ENCODE peak calls at places on chromosome 14, in four cellular contexts. One of them, this sample, is unnamed.

GRCh38 chr14:104169005-104169764 is 30.8 kb downstream of the KIF26A start:
- ATAC-seq in aorta: no peak
- ATAC-seq in body of pancreas: no peak
- ATAC-seq in heart left ventricle: no peak
- ATAC-seq in this sample: no peak

GRCh38 chr14:54470701-54471100 is 18.1 kb downstream of the GMFB start:
- ATAC-seq in heart left ventricle: no peak
- ATAC-seq in body of pancreas: peak; percentile 59
- ATAC-seq in aorta: no peak
- ATAC-seq in this sample: no peak

GRCh38 chr14:93980464-93981201 is 4.3 kb upstream of the ASB2 start:
- ATAC-seq in body of pancreas: no peak
- ATAC-seq in aorta: peak; percentile 66
- ATAC-seq in heart left ventricle: peak; percentile 71
- ATAC-seq in this sample: peak; percentile 79

GRCh38 chr14:20493634-20494033 is 11.7 kb upstream of the RNASE10 start:
- ATAC-seq in aorta: no peak
- ATAC-seq in heart left ventricle: peak; percentile 86
- ATAC-seq in body of pancreas: no peak
- ATAC-seq in this sample: peak; percentile 41

GRCh38 chr14:58362798-58363412 is 32.8 kb upstream of the TOMM20L start:
- ATAC-seq in aorta: no peak
- ATAC-seq in body of pancreas: no peak
- ATAC-seq in heart left ventricle: no peak
- ATAC-seq in this sample: no peak

GRCh38 chr14:96030136-96030760 is 8.9 kb upstream of the C14orf132 start:
- ATAC-seq in aorta: no peak
- ATAC-seq in heart left ventricle: no peak
- ATAC-seq in body of pancreas: no peak
- ATAC-seq in this sample: peak; percentile 73

GRCh38 chr14:71358209-71358931 is 451.1 kb downstream of the PCNX1 start:
- ATAC-seq in heart left ventricle: no peak
- ATAC-seq in body of pancreas: no peak
- ATAC-seq in aorta: no peak
- ATAC-seq in this sample: peak; percentile 39

GRCh38 chr14:97641827-97642226 is 844.6 kb downstream of the VRK1 start:
- ATAC-seq in heart left ventricle: no peak
- ATAC-seq in body of pancreas: no peak
- ATAC-seq in aorta: no peak
- ATAC-seq in this sample: peak; percentile 31

GRCh38 chr14:51386983-51387730 is 147.1 kb downstream of the TMX1 start:
- ATAC-seq in aorta: no peak
- ATAC-seq in heart left ventricle: peak; percentile 48
- ATAC-seq in body of pancreas: no peak
- ATAC-seq in this sample: peak; percentile 67

GRCh38 chr14:58836303-58836702 is 198.5 kb downstream of the DACT1 start:
- ATAC-seq in aorta: no peak
- ATAC-seq in heart left ventricle: no peak
- ATAC-seq in body of pancreas: no peak
- ATAC-seq in this sample: no peak

GRCh38 chr14:99964979-99965378 is 100.2 kb upstream of the EVL start:
- ATAC-seq in heart left ventricle: no peak
- ATAC-seq in aorta: no peak
- ATAC-seq in body of pancreas: peak; percentile 66
- ATAC-seq in this sample: no peak

GRCh38 chr14:95346820-95347219 is 27.1 kb upstream of the CLMN start:
- ATAC-seq in body of pancreas: no peak
- ATAC-seq in aorta: no peak
- ATAC-seq in heart left ventricle: no peak
- ATAC-seq in this sample: no peak

GRCh38 chr14:91477388-91477787 is 32.7 kb downstream of the PPP4R3A start:
- ATAC-seq in aorta: no peak
- ATAC-seq in body of pancreas: no peak
- ATAC-seq in heart left ventricle: no peak
- ATAC-seq in this sample: no peak

GRCh38 chr14:64671591-64671990 is 32.6 kb upstream of the PLEKHG3 start:
- ATAC-seq in heart left ventricle: peak; percentile 65
- ATAC-seq in body of pancreas: peak; percentile 84
- ATAC-seq in aorta: peak; percentile 84
- ATAC-seq in this sample: peak; percentile 35

GRCh38 chr14:74913986-74914573 is 9.0 kb downstream of the RPS6KL1 start:
- ATAC-seq in body of pancreas: peak; percentile 69
- ATAC-seq in aorta: peak; percentile 78
- ATAC-seq in heart left ventricle: peak; percentile 68
- ATAC-seq in this sample: peak; percentile 75

GRCh38 chr14:50953497-50953896 is 9.2 kb upstream of the PYGL start:
- ATAC-seq in heart left ventricle: no peak
- ATAC-seq in aorta: no peak
- ATAC-seq in body of pancreas: no peak
- ATAC-seq in this sample: no peak

GRCh38 chr14:89029961-89030694 is 205.7 kb downstream of the TTC8 start:
- ATAC-seq in aorta: no peak
- ATAC-seq in body of pancreas: no peak
- ATAC-seq in heart left ventricle: no peak
- ATAC-seq in this sample: no peak

GRCh38 chr14:75096959-75097358 is 27.5 kb downstream of the ZC2HC1C start:
- ATAC-seq in aorta: no peak
- ATAC-seq in body of pancreas: no peak
- ATAC-seq in heart left ventricle: peak; percentile 68
- ATAC-seq in this sample: no peak

GRCh38 chr14:49875640-49876198 is 17.2 kb upstream of the ARF6 start:
- ATAC-seq in aorta: no peak
- ATAC-seq in body of pancreas: no peak
- ATAC-seq in heart left ventricle: no peak
- ATAC-seq in this sample: no peak

GRCh38 chr14:101115652-101116051 is 212.1 kb upstream of the RTL1 start:
- ATAC-seq in heart left ventricle: no peak
- ATAC-seq in body of pancreas: no peak
- ATAC-seq in aorta: no peak
- ATAC-seq in this sample: no peak

GRCh38 chr14:70753518-70753953 is 55.8 kb downstream of the MAP3K9 start:
- ATAC-seq in body of pancreas: peak; percentile 89
- ATAC-seq in heart left ventricle: no peak
- ATAC-seq in aorta: no peak
- ATAC-seq in this sample: no peak

GRCh38 chr14:84006643-84007137 is 1523.3 kb upstream of the FLRT2 start:
- ATAC-seq in aorta: peak; percentile 45
- ATAC-seq in body of pancreas: peak; percentile 40
- ATAC-seq in heart left ventricle: peak; percentile 62
- ATAC-seq in this sample: peak; percentile 22

GRCh38 chr14:97523936-97524335 is 726.8 kb downstream of the VRK1 start:
- ATAC-seq in heart left ventricle: no peak
- ATAC-seq in aorta: no peak
- ATAC-seq in body of pancreas: no peak
- ATAC-seq in this sample: no peak

GRCh38 chr14:55306938-55307589 is 35.8 kb downstream of the FBXO34 start:
- ATAC-seq in heart left ventricle: peak; percentile 80
- ATAC-seq in aorta: peak; percentile 57
- ATAC-seq in body of pancreas: peak; percentile 18
- ATAC-seq in this sample: peak; percentile 67

GRCh38 chr14:54974773-54975414 is 52.0 kb downstream of the WDHD1 start:
- ATAC-seq in body of pancreas: no peak
- ATAC-seq in heart left ventricle: no peak
- ATAC-seq in aorta: no peak
- ATAC-seq in this sample: no peak

GRCh38 chr14:32703246-32703645 is 235.4 kb upstream of the NPAS3 start:
- ATAC-seq in aorta: peak; percentile 90
- ATAC-seq in heart left ventricle: peak; percentile 77
- ATAC-seq in body of pancreas: peak; percentile 48
- ATAC-seq in this sample: peak; percentile 84

GRCh38 chr14:20675669-20676068 is 8.7 kb upstream of the RNASE4 start:
- ATAC-seq in heart left ventricle: no peak
- ATAC-seq in body of pancreas: no peak
- ATAC-seq in aorta: no peak
- ATAC-seq in this sample: no peak

GRCh38 chr14:74350211-74350943 is 2.1 kb downstream of the VRTN start:
- ATAC-seq in body of pancreas: no peak
- ATAC-seq in aorta: no peak
- ATAC-seq in heart left ventricle: no peak
- ATAC-seq in this sample: no peak

DNA sequence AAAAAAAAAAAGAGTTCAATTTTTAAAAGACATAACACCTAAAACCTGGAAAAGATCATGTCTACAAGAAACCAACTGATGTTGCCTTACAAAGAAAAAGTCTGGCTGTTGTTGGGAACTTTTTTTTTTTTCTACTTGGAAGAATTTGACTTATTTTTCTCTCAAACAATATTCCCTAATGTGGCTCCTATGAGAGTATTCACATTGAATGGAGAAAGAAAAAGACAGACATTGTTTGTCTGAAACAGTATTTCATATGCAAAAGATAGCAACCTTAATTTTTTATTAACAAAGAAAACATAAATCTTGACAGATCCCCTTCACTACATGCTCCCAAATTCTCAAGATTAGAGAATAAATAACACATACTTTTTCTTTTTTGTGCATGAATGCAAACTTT is 5.0 kb upstream of the OTX2 start:
- ATAC-seq in aorta: no peak
- ATAC-seq in heart left ventricle: no peak
- ATAC-seq in body of pancreas: no peak
- ATAC-seq in this sample: no peak
- H3K4me1 ChIP-seq in aorta: no peaks in the 10 kb centered on the region
- H3K4me1 ChIP-seq in heart left ventricle: no peaks in the 10 kb centered on the region
- H3K4me1 ChIP-seq in body of pancreas: no peaks in the 10 kb centered on the region
- H3K4me1 ChIP-seq in this sample: no peaks in the 10 kb centered on the region

GRCh38 chr14:35339761-35340406 is 47.7 kb downstream of the PSMA6 start:
- ATAC-seq in aorta: no peak
- ATAC-seq in body of pancreas: no peak
- ATAC-seq in heart left ventricle: no peak
- ATAC-seq in this sample: no peak

GRCh38 chr14:35338731-35339405 is 46.7 kb downstream of the PSMA6 start:
- ATAC-seq in aorta: no peak
- ATAC-seq in heart left ventricle: no peak
- ATAC-seq in body of pancreas: no peak
- ATAC-seq in this sample: no peak

GRCh38 chr14:35342160-35343010 is 50.2 kb downstream of the PSMA6 start:
- ATAC-seq in aorta: peak; percentile 77
- ATAC-seq in heart left ventricle: peak; percentile 57
- ATAC-seq in body of pancreas: peak; percentile 25
- ATAC-seq in this sample: peak; percentile 70

GRCh38 chr14:35341454-35342159 is 49.4 kb downstream of the PSMA6 start:
- ATAC-seq in aorta: peak; percentile 94
- ATAC-seq in heart left ventricle: peak; percentile 92
- ATAC-seq in body of pancreas: peak; percentile 96
- ATAC-seq in this sample: peak; percentile 91

DNA sequence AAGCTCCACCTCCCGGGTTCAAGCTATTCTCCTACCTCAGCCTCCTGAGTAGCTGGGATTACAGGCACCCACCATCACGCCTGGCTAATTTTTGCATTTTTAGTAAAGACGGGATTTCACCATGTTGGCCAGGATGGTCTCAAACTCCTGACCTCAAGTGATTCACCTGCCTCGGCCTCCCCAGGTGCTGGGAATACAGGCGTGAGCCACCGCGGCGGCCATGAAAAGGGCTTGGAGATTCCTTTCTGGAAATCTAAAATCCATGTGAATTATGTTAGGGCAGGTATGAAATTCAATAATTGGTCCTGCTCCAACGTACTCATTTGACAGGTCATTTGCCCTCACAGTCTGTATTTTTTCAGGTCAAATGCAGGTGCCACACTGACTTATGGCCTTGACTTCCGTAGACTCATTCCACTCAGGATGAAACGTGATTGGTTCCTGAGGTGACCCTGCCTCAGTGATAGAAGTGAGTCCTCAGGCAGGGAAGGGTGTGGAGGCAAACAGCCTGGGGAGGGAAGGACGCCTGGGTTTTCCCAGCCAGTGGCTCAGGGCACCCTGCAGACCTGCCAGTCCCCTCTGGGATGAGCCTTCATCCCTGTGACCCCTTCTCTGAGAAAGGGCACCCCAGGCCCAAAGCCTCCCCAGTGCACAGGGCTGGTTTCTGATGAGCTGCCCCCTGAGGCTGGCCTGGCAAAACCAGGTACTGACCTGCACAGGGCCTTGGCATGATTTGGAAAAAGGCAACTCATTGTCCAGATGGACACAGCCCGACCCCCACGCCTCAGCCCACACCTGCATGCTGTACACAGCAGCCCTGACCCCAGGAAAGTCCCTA is 48.7 kb downstream of the PSMA6 start:
- ATAC-seq in heart left ventricle: no peak
- ATAC-seq in body of pancreas: no peak
- ATAC-seq in aorta: no peak
- ATAC-seq in this sample: no peak
- H3K4me3 ChIP-seq in heart left ventricle: no peak overlapping the region
- H3K4me3 ChIP-seq in body of pancreas: no peak overlapping the region
- H3K4me3 ChIP-seq in aorta: no peak overlapping the region
- H3K4me3 ChIP-seq in this sample: peak overlapping the region; percentile 49

DNA sequence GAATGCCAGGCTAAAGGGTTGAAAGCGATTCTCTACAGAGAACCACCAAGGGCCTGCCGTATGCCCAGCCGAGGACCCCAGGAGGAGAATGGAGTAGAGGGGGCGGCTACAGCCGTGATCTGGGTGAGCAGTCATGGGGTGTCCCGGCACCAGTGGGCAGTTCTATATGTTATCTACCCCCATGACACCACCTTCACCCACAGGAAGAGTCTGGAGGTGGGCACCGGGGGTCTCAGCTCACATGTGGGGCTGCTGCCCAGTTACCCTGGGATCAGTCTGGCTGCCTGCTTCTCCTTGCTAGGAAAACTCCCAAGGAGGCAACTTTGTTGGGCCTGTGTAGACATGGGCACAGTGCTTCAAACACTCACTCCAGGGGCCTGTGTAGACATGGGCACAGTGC is 99.4 kb downstream of the LGMN start:
- ATAC-seq in aorta: no peak
- ATAC-seq in body of pancreas: no peak
- ATAC-seq in heart left ventricle: no peak
- ATAC-seq in this sample: no peak
- H3K4me1 ChIP-seq in aorta: peaks cover 9% of the 10 kb centered on the region
- H3K4me1 ChIP-seq in body of pancreas: no peaks in the 10 kb centered on the region
- H3K4me1 ChIP-seq in heart left ventricle: no peaks in the 10 kb centered on the region
- H3K4me1 ChIP-seq in this sample: peaks cover 66% of the 10 kb centered on the region

GRCh38 chr14:23104070-23104590 is 659 bp downstream of the CIROP start:
- ATAC-seq in body of pancreas: no peak
- ATAC-seq in heart left ventricle: no peak
- ATAC-seq in aorta: no peak
- ATAC-seq in this sample: no peak

GRCh38 chr14:23101986-23102625 is 2.7 kb downstream of the CIROP start:
- ATAC-seq in body of pancreas: no peak
- ATAC-seq in aorta: no peak
- ATAC-seq in heart left ventricle: no peak
- ATAC-seq in this sample: no peak

GRCh38 chr14:23103581-23103980 is 1.2 kb downstream of the CIROP start:
- ATAC-seq in body of pancreas: no peak
- ATAC-seq in heart left ventricle: no peak
- ATAC-seq in aorta: no peak
- ATAC-seq in this sample: no peak

GRCh38 chr14:23101213-23101970 is 3.4 kb downstream of the CIROP start:
- ATAC-seq in heart left ventricle: no peak
- ATAC-seq in body of pancreas: no peak
- ATAC-seq in aorta: no peak
- ATAC-seq in this sample: no peak

DNA sequence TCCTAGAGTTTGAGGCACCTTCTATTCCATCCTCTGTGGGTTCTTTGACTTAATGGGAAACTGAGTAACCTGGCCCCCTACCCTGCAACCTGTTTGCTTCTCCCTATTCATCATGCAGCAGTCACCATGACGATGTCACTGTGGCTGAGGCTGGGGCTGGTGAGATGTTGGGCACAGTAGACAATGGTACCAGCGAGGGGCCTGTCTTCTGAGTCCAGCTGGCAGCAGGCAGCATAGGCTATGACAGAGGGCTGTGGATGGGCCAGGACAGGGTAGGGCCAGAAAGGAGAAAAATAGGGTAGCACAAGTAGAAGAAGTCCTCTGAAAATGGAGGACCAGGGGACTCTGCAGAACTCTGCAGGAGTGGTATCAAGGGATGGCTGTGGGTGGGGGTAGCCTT is 2.0 kb downstream of the CIROP start:
- ATAC-seq in heart left ventricle: no peak
- ATAC-seq in aorta: no peak
- ATAC-seq in body of pancreas: no peak
- ATAC-seq in this sample: no peak
- H3K4me3 ChIP-seq in heart left ventricle: no peak overlapping the region
- H3K4me3 ChIP-seq in aorta: no peak overlapping the region
- H3K4me3 ChIP-seq in body of pancreas: no peak overlapping the region
- H3K4me3 ChIP-seq in this sample: no peak overlapping the region

This sample was measured in gastroesophageal sphincter.